ENCODE peak calls at places on chromosomes 1 and 21, in seven cellular contexts. V is CD4-positive, alpha-beta T cell; U is testis; H is neural progenitor cell; L is foreskin keratinocyte; B is stomach; Z is CD8-positive, alpha-beta memory T cell. X is an unnamed sample.
A peak's percentile ranks its signal among the peaks of the same experiment; 100 is the strongest.

GRCh38 chr1:55848906-55849305 is 633.7 kb upstream of the USP24 start:
- DNase-seq in B (no peak), V (no peak), H (peak; percentile 65), L (no peak), Z (no peak), U (no peak), X (no peak)

GRCh38 chr1:236251587-236251986 is 30.2 kb downstream of the ERO1B start:
- DNase-seq in U (no peak), H (no peak), B (no peak), L (no peak), Z (no peak), V (no peak), X (no peak)

GRCh38 chr1:166197597-166197996 is 30.8 kb upstream of the FAM78B start:
- DNase-seq in B (no peak), U (no peak), H (no peak), Z (no peak), L (no peak), V (no peak), X (no peak)

GRCh38 chr1:205591522-205592351 is 40.1 kb downstream of the ELK4 start:
- DNase-seq in L (peak; percentile 92), U (peak; percentile 92), H (peak; percentile 92), Z (peak; percentile 82), V (peak; percentile 89), B (peak; percentile 90), X (peak; percentile 96)

GRCh38 chr21:46562964-46563607 is 41.8 kb downstream of the S100B start:
- DNase-seq in L (no peak), V (no peak), H (no peak), B (no peak), U (no peak), Z (no peak), X (no peak)

GRCh38 chr21:21345872-21346271 is 347.7 kb downstream of the NCAM2 start:
- DNase-seq in B (no peak), V (no peak), U (no peak), Z (no peak), L (no peak), H (no peak), X (no peak)

GRCh38 chr1:9422921-9423505 is 116.3 kb upstream of the SLC25A33 start:
- DNase-seq in U (no peak), L (no peak), H (no peak), B (no peak), V (no peak), Z (no peak), X (no peak)

GRCh38 chr21:44394733-44395132 is 41.3 kb downstream of the TRPM2 start:
- DNase-seq in L (no peak), V (no peak), H (no peak), Z (no peak), U (no peak), B (no peak), X (no peak)

GRCh38 chr1:183597656-183598055 is 7.4 kb upstream of the NCF2 start:
- DNase-seq in V (no peak), Z (no peak), B (no peak), L (no peak), U (no peak), H (no peak), X (no peak)

GRCh38 chr1:99645699-99646531 is at the start of gene PALMD:
- DNase-seq in V (no peak), H (peak; percentile 19), L (peak; percentile 60), B (peak; percentile 51), U (peak; percentile 57), Z (no peak), X (no peak)

GRCh38 chr1:41382531-41383090 is 21.4 kb downstream of the FOXO6 start:
- DNase-seq in Z (no peak), L (no peak), V (no peak), U (no peak), B (peak; percentile 59), H (peak; percentile 50), X (no peak)

GRCh38 chr1:145855426-145855948 is 3.4 kb downstream of the PIAS3 start:
- DNase-seq in V (no peak), L (no peak), B (no peak), U (no peak), H (no peak), Z (no peak), X (no peak)

GRCh38 chr1:248404024-248404423 is 1.2 kb downstream of the OR2T1 start:
- DNase-seq in B (no peak), V (no peak), Z (no peak), U (no peak), L (peak; percentile 11), H (no peak), X (no peak)

GRCh38 chr1:209402697-209403096 is 180.8 kb upstream of the CAMK1G start:
- DNase-seq in V (no peak), Z (no peak), U (no peak), L (no peak), B (no peak), H (no peak), X (no peak)

GRCh38 chr1:209400351-209401220 is 182.9 kb upstream of the CAMK1G start:
- DNase-seq in H (no peak), V (no peak), B (no peak), U (no peak), L (no peak), Z (no peak), X (no peak)

GRCh38 chr1:209395169-209395568 is 188.3 kb upstream of the CAMK1G start:
- DNase-seq in L (no peak), V (no peak), B (no peak), U (no peak), Z (no peak), H (no peak), X (no peak)

GRCh38 chr1:209398330-209398991 is 185.1 kb upstream of the CAMK1G start:
- DNase-seq in V (no peak), H (no peak), L (peak; percentile 99), Z (no peak), U (no peak), B (no peak), X (peak; percentile 98)

GRCh38 chr1:209397910-209398309 is 185.6 kb upstream of the CAMK1G start:
- DNase-seq in U (no peak), H (no peak), L (no peak), B (no peak), Z (no peak), V (no peak), X (no peak)
- H3K27ac ChIP-seq in U (no peak overlapping the region), H (no peak overlapping the region), L (peak overlapping the region; percentile 78), B (no peak overlapping the region), Z (no peak overlapping the region), V (no peak overlapping the region), X (peak overlapping the region; percentile 97)

GRCh38 chr1:112237983-112238515 is 158.0 kb upstream of the CTTNBP2NL start:
- DNase-seq in U (no peak), B (no peak), L (no peak), V (no peak), Z (no peak), H (no peak), X (no peak)
- H3K27ac ChIP-seq in U (no peak overlapping the region), B (no peak overlapping the region), L (no peak overlapping the region), V (no peak overlapping the region), Z (no peak overlapping the region), H (no peak overlapping the region), X (no peak overlapping the region)

GRCh38 chr1:168375901-168376300 is 95.2 kb downstream of the TBX19 start:
- DNase-seq in U (no peak), Z (no peak), B (no peak), H (no peak), L (no peak), V (no peak), X (no peak)

GRCh38 chr1:168371477-168371876 is 90.8 kb downstream of the TBX19 start:
- DNase-seq in Z (no peak), U (no peak), B (no peak), H (no peak), L (no peak), V (no peak), X (no peak)

GRCh38 chr1:168372307-168372706 is 91.6 kb downstream of the TBX19 start:
- DNase-seq in L (no peak), H (no peak), Z (no peak), V (no peak), B (no peak), U (no peak), X (no peak)

GRCh38 chr1:168373869-168374268 is 93.2 kb downstream of the TBX19 start:
- DNase-seq in Z (no peak), U (peak; percentile 56), B (no peak), H (no peak), L (no peak), V (no peak), X (no peak)

DNA sequence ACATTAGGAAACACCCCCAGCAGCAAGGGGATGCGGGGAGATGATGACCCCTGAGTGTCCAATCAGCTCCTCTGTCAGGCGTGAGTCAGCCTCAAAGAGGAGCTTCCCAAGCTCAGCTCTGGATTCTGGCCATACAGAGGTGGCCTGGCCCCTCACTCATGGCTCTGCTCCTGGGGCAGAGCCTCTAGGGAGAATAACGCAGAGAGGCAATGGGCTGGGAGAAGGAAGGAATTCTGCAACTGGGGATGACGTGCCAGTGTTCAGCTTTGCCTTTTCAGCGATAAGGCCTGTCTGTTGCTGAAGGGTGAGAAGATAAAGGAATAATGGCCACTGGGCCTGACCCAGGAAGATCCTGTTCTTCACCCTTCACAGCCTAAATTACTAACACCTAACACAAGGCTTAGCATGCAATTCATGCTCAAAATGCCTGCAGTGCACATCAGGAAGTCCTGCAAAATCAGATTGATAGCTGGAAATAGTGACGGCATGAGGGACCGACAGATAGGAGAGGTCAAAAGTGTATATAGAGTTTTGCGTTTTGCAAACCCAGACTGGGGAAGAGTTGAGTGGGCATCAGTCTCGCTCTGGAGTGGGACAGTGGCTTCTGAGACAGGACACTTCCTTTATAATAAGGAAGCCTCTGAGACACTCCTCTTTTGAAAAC is 92.3 kb downstream of the TBX19 start:
- DNase-seq in L (no peak), V (no peak), H (no peak), U (no peak), B (no peak), Z (no peak), X (no peak)
- H3K27ac ChIP-seq in L (no peak overlapping the region), V (no peak overlapping the region), H (no peak overlapping the region), U (no peak overlapping the region), B (no peak overlapping the region), Z (peak overlapping the region; percentile 28), X (no peak overlapping the region)

GRCh38 chr1:116906812-116907211 is 2.9 kb upstream of the PTGFRN start:
- DNase-seq in B (no peak), H (no peak), V (no peak), L (peak; percentile 97), U (no peak), Z (no peak), X (peak; percentile 91)
- H3K27ac ChIP-seq in B (no peak overlapping the region), H (no peak overlapping the region), V (no peak overlapping the region), L (peak overlapping the region; percentile 97), U (no peak overlapping the region), Z (no peak overlapping the region), X (peak overlapping the region; percentile 97)

DNA sequence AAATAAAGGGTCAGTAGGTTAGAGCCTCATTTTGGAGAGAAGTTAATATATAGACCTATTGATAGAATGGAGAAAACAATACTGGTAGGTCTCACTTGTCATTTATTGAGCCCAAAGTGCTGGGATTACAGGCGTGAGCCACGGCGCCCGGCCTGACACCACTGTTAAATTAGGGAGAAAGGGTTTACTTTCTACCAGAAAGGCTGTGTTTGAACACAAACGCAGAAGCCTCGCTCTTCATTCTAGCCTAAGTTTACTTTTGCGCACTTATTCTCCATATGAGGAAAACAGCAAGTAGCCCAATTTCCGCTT is 710 bp upstream of the PRPF3 start:
- DNase-seq in U (no peak), Z (no peak), H (no peak), V (no peak), B (no peak), L (no peak), X (no peak)
- H3K27ac ChIP-seq in U (peak overlapping the region; percentile 80), Z (peak overlapping the region; percentile 97), H (no peak overlapping the region), V (peak overlapping the region; percentile 83), B (peak overlapping the region; percentile 87), L (peak overlapping the region; percentile 66), X (peak overlapping the region; percentile 82)

X was measured in epithelial cell of prostate.